ENCODE peak calls at places on chromosomes 2 and 18, in seven cellular contexts. W, X, A, P, M, T and H are unnamed samples.

GRCh38 chr2:36812196-36812595 is 115.7 kb downstream of the VIT start:
- DNase-seq in W (no peak), T (no peak), P (no peak), A (no peak), X (no peak), M (no peak), H (no peak)

GRCh38 chr2:227153766-227154486 is 10.1 kb downstream of the COL4A4 start:
- DNase-seq in X (peak), T (no peak), M (no peak), A (peak), W (peak), P (no peak), H (no peak)

GRCh38 chr2:47150175-47150574 is 4.9 kb downstream of the STPG4 start:
- DNase-seq in P (no peak), M (no peak), T (no peak), X (no peak), W (no peak), A (no peak), H (no peak)

GRCh38 chr2:1972428-1972827 is 228.1 kb upstream of the PXDN start:
- DNase-seq in W (no peak), T (no peak), M (peak), X (peak), A (peak), P (no peak), H (no peak)

GRCh38 chr2:15348028-15348427 is 213.1 kb downstream of the NBAS start:
- DNase-seq in X (no peak), A (no peak), T (no peak), P (no peak), W (no peak), M (no peak), H (no peak)

GRCh38 chr2:164069542-164069941 is 333.7 kb upstream of the FIGN start:
- DNase-seq in T (no peak), M (no peak), A (no peak), X (no peak), W (no peak), P (no peak), H (no peak)

GRCh38 chr18:42338683-42339082 is 383.6 kb downstream of the PIK3C3 start:
- DNase-seq in A (no peak), W (no peak), X (no peak), P (no peak), M (no peak), T (no peak), H (no peak)

GRCh38 chr2:145158051-145158586 is 638.2 kb upstream of the ZEB2 start:
- DNase-seq in A (peak), P (peak), T (peak), M (peak), X (peak), W (peak), H (peak)

GRCh38 chr2:200298015-200298414 is 8.5 kb upstream of the SPATS2L start:
- DNase-seq in X (no peak), T (no peak), P (no peak), M (no peak), A (no peak), W (no peak), H (no peak)

DNA sequence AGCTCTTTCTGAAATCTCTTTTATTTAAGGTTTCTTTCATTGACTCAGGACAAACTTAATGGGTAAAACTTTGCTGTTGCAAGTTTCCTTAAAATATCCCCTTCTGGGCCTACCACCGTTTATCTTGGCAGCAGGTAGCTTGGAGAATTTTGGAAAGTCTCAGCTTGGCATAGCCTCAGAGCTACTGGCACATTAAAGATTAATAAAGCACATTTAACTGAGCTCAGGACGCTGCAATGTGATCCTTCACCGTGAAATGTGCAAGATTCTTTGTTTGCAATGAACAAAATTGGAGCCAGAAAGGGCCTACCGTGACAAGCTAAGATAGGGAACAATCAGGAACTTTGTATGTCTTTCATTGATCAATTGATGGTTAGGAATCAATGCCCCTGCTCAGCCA is 105.3 kb upstream of the NCKAP5 start:
- DNase-seq in T (no peak), P (no peak), W (no peak), M (no peak), X (no peak), A (no peak), H (no peak)
- H3K4me3 ChIP-seq in T (no peak), P (no peak), W (no peak), M (peak), X (no peak), A (peak), H (no peak)

DNA sequence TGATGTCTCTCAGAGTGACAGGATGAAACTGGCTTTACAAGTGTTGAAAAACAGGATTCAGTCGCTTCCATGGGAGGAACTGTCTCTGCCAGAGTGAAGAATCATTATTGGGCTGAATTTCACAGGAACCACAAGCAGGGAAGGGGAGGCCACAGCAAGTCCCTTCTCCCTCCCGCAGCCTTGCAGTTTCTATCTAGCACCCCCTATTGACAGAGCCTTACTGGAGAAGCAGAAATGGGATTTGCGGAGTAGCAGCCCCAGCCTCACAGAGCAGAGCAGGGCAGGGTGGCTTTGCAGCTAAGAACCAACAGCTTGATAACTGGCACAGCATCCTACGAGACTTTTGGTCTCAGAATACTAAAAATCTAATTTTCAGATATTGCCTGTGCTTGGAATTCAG is 33.3 kb upstream of the RMP24 start:
- DNase-seq in W (no peak), T (no peak), X (no peak), M (no peak), A (no peak), P (no peak), H (no peak)
- TF ChIP-seq CTCF in W (no peak), T (peak), X (no peak), M (no peak), A (peak), P (no peak), H (peak)

GRCh38 chr18:46738491-46738890 is 18.4 kb downstream of the ST8SIA5 start:
- DNase-seq in T (no peak), X (no peak), M (no peak), P (no peak), W (no peak), A (no peak), H (no peak)
- H3K4me3 ChIP-seq in T (no peak), X (no peak), M (no peak), P (no peak), W (no peak), A (no peak), H (no peak)

DNA sequence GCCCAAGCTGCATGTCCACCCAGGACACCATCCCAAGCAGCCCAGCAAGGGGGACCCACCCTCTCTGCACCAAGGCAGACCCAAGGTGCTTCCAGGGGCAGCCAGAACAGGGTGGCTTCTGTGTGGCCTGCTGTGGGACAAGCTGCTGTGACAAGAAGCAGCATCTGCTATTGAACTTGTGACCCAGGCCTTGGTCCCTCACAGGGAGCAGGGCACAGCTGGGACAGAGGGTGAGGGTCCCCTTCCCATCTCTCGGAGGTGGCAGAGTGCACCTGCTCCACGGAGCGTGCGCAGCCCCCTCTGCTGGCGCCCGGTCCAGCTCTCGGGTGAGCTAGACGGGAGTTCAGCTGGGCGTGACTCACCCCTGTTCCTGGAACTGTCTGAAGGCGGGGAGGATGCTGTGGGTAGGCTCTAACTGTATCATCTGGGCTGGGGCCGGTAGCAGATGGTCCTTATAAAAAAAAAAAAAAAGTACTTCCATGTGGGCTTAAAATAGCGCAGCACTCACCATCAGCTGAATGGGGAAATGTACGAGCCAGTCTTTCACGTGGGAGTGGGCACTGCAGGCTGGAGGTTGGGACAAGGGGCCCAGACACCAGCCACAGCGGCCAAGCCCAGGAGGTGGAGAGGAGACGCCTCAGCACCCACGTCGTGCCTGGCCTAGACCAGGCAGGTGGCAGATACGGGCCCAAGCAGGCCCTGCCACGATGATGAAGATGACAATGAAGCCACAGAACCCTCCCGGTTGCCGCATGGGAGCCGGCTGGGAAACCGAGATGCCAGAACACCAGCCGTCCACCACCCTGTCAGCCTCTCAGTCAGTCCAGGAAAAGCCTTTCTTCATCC is 136.8 kb upstream of the ID2 start:
- DNase-seq in W (peak), X (peak), P (peak), M (peak), T (peak), A (peak), H (peak)
- TF ChIP-seq CTCF in W (no peak), X (no peak), P (peak), M (no peak), T (peak), A (peak), H (peak)

GRCh38 chr2:82491591-82491990 is 1967.5 kb downstream of the SUCLG1 start:
- DNase-seq in T (no peak), M (no peak), A (no peak), W (no peak), P (no peak), X (no peak), H (no peak)
- H3K4me3 ChIP-seq in T (no peak), M (no peak), A (no peak), W (no peak), P (no peak), X (no peak), H (no peak)

GRCh38 chr2:26605195-26605968 is 35.8 kb downstream of the CIB4 start:
- DNase-seq in W (no peak), A (no peak), M (no peak), P (peak), T (peak), X (peak), H (peak)
- TF ChIP-seq CTCF in W (peak), A (peak), M (peak), P (peak), T (peak), X (peak), H (peak)

GRCh38 chr18:12422936-12423335 is 15.2 kb downstream of the PRELID3A start:
- DNase-seq in P (no peak), M (no peak), A (no peak), T (no peak), X (no peak), W (no peak), H (no peak)
- H3K4me3 ChIP-seq in P (no peak), M (no peak), A (no peak), T (no peak), X (no peak), W (no peak), H (no peak)

GRCh38 chr18:80159713-80160636 is 50.9 kb downstream of the ADNP2 start:
- DNase-seq in A (peak), M (no peak), T (no peak), P (no peak), X (peak), W (no peak), H (no peak)
- TF ChIP-seq CTCF in A (peak), M (peak), T (peak), P (peak), X (peak), W (no peak), H (no peak)

GRCh38 chr2:63424329-63425078 is 163.8 kb downstream of the WDPCP start:
- DNase-seq in A (no peak), W (no peak), P (peak), X (peak), T (peak), M (peak), H (peak)
- H3K4me3 ChIP-seq in A (no peak), W (no peak), P (no peak), X (no peak), T (no peak), M (no peak), H (no peak)

DNA sequence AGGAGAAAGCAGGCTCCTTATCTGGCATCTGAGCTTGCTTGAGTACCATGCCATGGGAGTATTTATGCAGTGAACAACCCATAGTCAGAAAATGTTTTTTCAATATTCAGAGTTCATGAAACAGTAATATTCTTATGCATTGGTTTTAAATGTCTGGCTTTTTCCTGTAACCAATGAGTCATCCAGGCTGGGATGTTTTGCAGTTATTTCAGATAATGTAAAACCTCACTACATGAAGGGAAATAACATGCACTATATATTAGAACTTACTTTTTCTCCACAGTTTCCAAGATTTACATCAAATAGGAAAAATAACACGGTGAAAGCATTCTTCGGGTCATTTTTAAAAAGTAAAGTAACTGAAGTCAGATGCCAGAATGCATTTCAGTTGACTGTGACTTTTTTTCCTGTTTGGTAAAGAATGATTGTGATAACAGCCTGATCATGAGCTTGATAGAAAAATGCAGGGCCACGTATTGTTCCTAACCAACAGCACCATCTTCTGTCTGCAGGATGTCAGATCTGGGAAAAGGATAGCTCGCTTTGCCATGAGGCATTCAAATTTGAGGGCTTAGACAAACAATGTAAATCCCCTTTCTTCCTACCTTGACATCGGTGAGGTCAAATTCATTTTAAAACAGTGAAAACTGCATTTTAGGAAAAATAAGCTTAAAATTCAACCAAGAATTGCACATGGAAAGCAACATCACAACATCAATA is 152.8 kb downstream of the DSC3 start:
- DNase-seq in X (no peak), T (no peak), W (no peak), P (no peak), M (no peak), A (no peak), H (no peak)
- TF ChIP-seq CTCF in X (peak), T (no peak), W (no peak), P (no peak), M (no peak), A (peak), H (no peak)